ENCODE peak calls at places on chromosomes 6 and 20, in four cellular contexts. P is WTC11, R is K562, Y is SK-N-SH. T is an unnamed sample.

GRCh38 chr6:3217286-3217685 is 10.2 kb downstream of the TUBB2B start:
- DNase-seq in Y (no peak), P (no peak), R (no peak), T (no peak)

GRCh38 chr20:51712501-51713212 is 55.5 kb downstream of the ATP9A start:
- DNase-seq in Y (peak; percentile 35), R (no peak), P (peak; percentile 52), T (peak; percentile 76)

GRCh38 chr6:145189836-145190235 is 545.5 kb downstream of the EPM2A start:
- DNase-seq in R (no peak), Y (no peak), P (no peak), T (no peak)

GRCh38 chr6:73606428-73606827 is 47.4 kb downstream of the SLC17A5 start:
- DNase-seq in R (no peak), Y (no peak), P (no peak), T (no peak)

GRCh38 chr6:167667204-167668018 is 159.3 kb upstream of the AFDN start:
- DNase-seq in R (no peak), P (no peak), Y (no peak), T (no peak)

GRCh38 chr6:6964675-6965074 is 143.1 kb upstream of the RREB1 start:
- DNase-seq in P (no peak), R (no peak), Y (no peak), T (no peak)

GRCh38 chr6:88519227-88520019 is 353.3 kb upstream of the CNR1 start:
- DNase-seq in Y (no peak), P (no peak), R (no peak), T (no peak)

GRCh38 chr6:53770690-53771320 is 24.0 kb upstream of the LRRC1 start:
- DNase-seq in R (no peak), Y (no peak), P (no peak), T (no peak)

GRCh38 chr6:69663215-69663614 is 133.6 kb downstream of the LMBRD1 start:
- DNase-seq in Y (no peak), P (no peak), R (no peak), T (no peak)

GRCh38 chr6:37653933-37654565 is 43.6 kb downstream of the MDGA1 start:
- DNase-seq in Y (peak; percentile 64), P (peak; percentile 73), R (peak; percentile 83), T (peak; percentile 15)

GRCh38 chr6:8707956-8708772 is 272.8 kb upstream of the SLC35B3 start:
- DNase-seq in Y (no peak), R (no peak), P (no peak), T (no peak)

GRCh38 chr20:61057313-61058171 is 194.5 kb upstream of the CDH4 start:
- DNase-seq in P (no peak), Y (no peak), R (no peak), T (no peak)

GRCh38 chr20:23370274-23370673 is 8.3 kb downstream of the GZF1 start:
- DNase-seq in P (no peak), Y (no peak), R (no peak), T (no peak)

GRCh38 chr6:149268768-149269167 is 48.7 kb upstream of the TAB2 start:
- DNase-seq in Y (no peak), P (no peak), R (no peak), T (no peak)

GRCh38 chr6:155377061-155377460 is 62.8 kb upstream of the TFB1M start:
- DNase-seq in P (no peak), Y (no peak), R (no peak), T (no peak)

GRCh38 chr20:32448306-32449056 is 90.3 kb downstream of the ASXL1 start:
- DNase-seq in P (peak; percentile 6), Y (no peak), R (no peak), T (no peak)

GRCh38 chr6:142886431-142887170 is 58.4 kb downstream of the HIVEP2 start:
- DNase-seq in R (no peak), Y (no peak), P (no peak), T (no peak)

GRCh38 chr6:24100336-24100735 is 25.7 kb upstream of the NRSN1 start:
- DNase-seq in R (no peak), P (no peak), Y (no peak), T (no peak)

GRCh38 chr6:7991992-7992815 is 72.0 kb downstream of the BLOC1S5 start:
- DNase-seq in R (peak; percentile 64), Y (peak; percentile 53), P (no peak), T (no peak)

GRCh38 chr20:32538526-32538918 is 46.6 kb downstream of the NOL4L start:
- DNase-seq in P (peak; percentile 26), Y (no peak), R (no peak), T (no peak)

GRCh38 chr20:1294497-1294896 is 28.4 kb downstream of the SNPH start:
- DNase-seq in R (no peak), Y (no peak), P (no peak), T (no peak)

GRCh38 chr20:62768815-62769287 is 27.4 kb upstream of the MRGBP start:
- DNase-seq in P (no peak), Y (no peak), R (no peak), T (no peak)

GRCh38 chr20:23655551-23656211 is 17.9 kb upstream of the CST3 start:
- DNase-seq in R (no peak), P (no peak), Y (no peak), T (peak; percentile 50)

GRCh38 chr20:37695684-37696342 is 2.0 kb downstream of the CTNNBL1 start:
- DNase-seq in R (no peak), P (no peak), Y (no peak), T (no peak)

GRCh38 chr6:30618270-30618787 is 689 bp downstream of the MRPS18B start:
- DNase-seq in P (no peak), Y (no peak), R (no peak), T (no peak)

GRCh38 chr6:154683756-154684523 is 49.3 kb upstream of the SCAF8 start:
- DNase-seq in Y (no peak), P (no peak), R (no peak), T (no peak)

GRCh38 chr6:33714385-33715040 is 3.0 kb upstream of the UQCC2 start:
- DNase-seq in P (no peak), R (no peak), Y (no peak), T (no peak)

GRCh38 chr6:68296126-68296525 is 339.0 kb upstream of the ADGRB3 start:
- DNase-seq in P (no peak), R (no peak), Y (no peak), T (no peak)

GRCh38 chr6:134223761-134224445 is 94.0 kb downstream of the SGK1 start:
- DNase-seq in R (no peak), P (no peak), Y (no peak), T (no peak)

GRCh38 chr20:50442526-50442925 is 67.7 kb upstream of the PTPN1 start:
- DNase-seq in R (no peak), Y (no peak), P (no peak), T (no peak)

GRCh38 chr6:29850011-29850553 is 22.5 kb downstream of the HLA-G start:
- DNase-seq in R (peak; percentile 27), Y (no peak), P (peak; percentile 53), T (no peak)

GRCh38 chr6:82348130-82348529 is 15.5 kb upstream of the TPBG start:
- DNase-seq in Y (no peak), R (peak; percentile 13), P (no peak), T (no peak)

GRCh38 chr6:126880926-126881325 is 237.5 kb upstream of the RSPO3 start:
- DNase-seq in R (no peak), P (no peak), Y (no peak), T (no peak)

GRCh38 chr6:25278557-25278913 is 639 bp upstream of the CARMIL1 start:
- DNase-seq in R (peak; percentile 14), P (no peak), Y (no peak), T (no peak)

GRCh38 chr6:159959976-159960384 is 8.9 kb upstream of the IGF2R start:
- DNase-seq in P (no peak), Y (no peak), R (no peak), T (peak; percentile 1)

GRCh38 chr6:162814417-162814988 is 86.7 kb downstream of the PACRG start:
- DNase-seq in R (no peak), P (no peak), Y (peak; percentile 4), T (no peak)

GRCh38 chr6:33787954-33788693 is 806 bp downstream of the LEMD2 start:
- DNase-seq in Y (peak; percentile 87), P (no peak), R (peak; percentile 79), T (no peak)

GRCh38 chr6:16049178-16049577 is 79.7 kb upstream of the MYLIP start:
- DNase-seq in P (no peak), R (no peak), Y (no peak), T (no peak)

GRCh38 chr6:1390071-1390804 is 862 bp downstream of the FOXF2 start:
- DNase-seq in P (peak; percentile 44), Y (no peak), R (no peak), T (peak; percentile 72)

DNA sequence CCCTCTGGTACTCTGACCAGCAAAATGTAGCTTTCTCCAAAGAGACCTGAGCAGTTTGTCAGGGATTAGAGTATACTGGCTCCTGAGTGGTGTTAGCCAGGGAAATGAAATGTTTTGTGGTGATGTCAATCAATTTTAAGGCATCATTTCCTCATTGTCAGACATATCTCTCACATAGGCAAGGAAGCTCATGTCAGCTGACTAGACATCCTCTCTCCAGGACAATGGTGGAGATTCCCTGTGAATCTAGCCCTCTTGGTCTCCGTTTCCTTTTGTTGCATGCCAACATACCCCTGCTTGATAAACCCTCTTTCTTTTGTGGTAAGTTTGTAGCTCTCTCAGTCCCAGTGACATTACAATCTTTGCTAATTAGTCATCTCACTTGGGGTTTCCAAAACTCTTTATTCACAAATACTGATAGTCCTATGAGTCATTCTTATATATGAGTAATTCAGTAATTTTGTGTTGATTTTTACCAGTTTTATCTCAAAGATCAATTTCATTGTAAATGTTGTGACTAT is 135.6 kb upstream of the PTPRK start:
- DNase-seq in P (no peak), Y (no peak), R (no peak), T (no peak)
- TF ChIP-seq TEAD4 in P (no peak), Y (peak; percentile 54), R (no peak), T (no peak)

GRCh38 chr6:105215506-105215905 is 35.7 kb upstream of the POPDC3 start:
- DNase-seq in R (no peak), Y (no peak), P (no peak), T (no peak)
- TF ChIP-seq TEAD4 in R (no peak), Y (no peak), P (no peak), T (no peak)

GRCh38 chr6:136549359-136550044 is 720 bp downstream of the MAP7 start:
- DNase-seq in R (peak; percentile 26), P (peak; percentile 39), Y (peak; percentile 75), T (peak; percentile 83)
- TF ChIP-seq TEAD4 in R (no peak), P (no peak), Y (no peak), T (no peak)

DNA sequence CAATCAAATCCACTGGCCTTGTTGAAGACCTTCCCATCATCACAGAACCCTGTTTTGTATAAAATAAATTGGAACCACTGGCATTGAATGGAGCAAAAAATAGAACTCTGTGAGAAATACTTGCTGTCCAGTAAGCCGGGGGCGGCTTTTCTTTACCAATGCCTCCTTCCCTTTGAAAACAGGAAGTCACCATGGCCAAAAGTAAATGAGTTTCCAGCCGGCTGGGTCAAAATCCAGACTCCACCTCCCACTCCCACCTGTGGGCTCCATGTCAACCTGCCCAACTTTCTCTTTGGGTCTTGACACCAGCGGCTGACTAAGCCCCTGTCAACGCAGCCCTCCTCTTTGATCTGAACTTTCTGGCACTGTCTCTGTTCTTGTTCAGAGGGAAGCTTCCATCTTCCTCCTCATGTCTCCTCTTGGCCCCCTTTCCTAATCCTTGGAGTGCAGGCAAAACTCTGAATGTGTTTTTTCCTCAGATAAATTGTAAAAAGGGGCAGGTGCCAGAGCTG is 95.2 kb downstream of the TFAP2C start:
- DNase-seq in R (no peak), Y (no peak), P (no peak), T (no peak)
- TF ChIP-seq TEAD4 in R (no peak), Y (no peak), P (no peak), T (no peak)

GRCh38 chr20:9126527-9126926 is 57.6 kb downstream of the PLCB4 start:
- DNase-seq in Y (no peak), P (no peak), R (no peak), T (no peak)
- TF ChIP-seq TEAD4 in Y (no peak), P (no peak), R (no peak), T (no peak)

T was measured in H1.